ENCODE peak calls at places on chromosome 15, in five cellular contexts. J is COLO829, F is neural progenitor cell, K is fibroblast of pulmonary artery, X is DMS153. T is an unnamed sample.

GRCh38 chr15:57138260-57138895 is 219.9 kb downstream of the TCF12 start:
- DNase-seq in X (peak), J (peak), K (peak), F (peak), T (peak)

GRCh38 chr15:39472661-39473657 is 107.9 kb upstream of the THBS1 start:
- DNase-seq in F (no peak), J (no peak), K (peak), X (no peak), T (no peak)

GRCh38 chr15:75589071-75589470 is 10.0 kb upstream of the PTPN9 start:
- DNase-seq in K (no peak), F (no peak), J (no peak), X (no peak), T (no peak)

GRCh38 chr15:40928351-40928974 is 677 bp upstream of the DLL4 start:
- DNase-seq in K (no peak), J (no peak), F (peak), X (peak), T (no peak)

GRCh38 chr15:74823324-74823723 is 3.1 kb upstream of the CPLX3 start:
- DNase-seq in X (no peak), J (no peak), F (no peak), K (no peak), T (no peak)

GRCh38 chr15:92069308-92070244 is 216.1 kb downstream of the SLCO3A1 start:
- DNase-seq in X (no peak), K (peak), J (peak), F (no peak), T (peak)

GRCh38 chr15:48020166-48020565 is 100.6 kb upstream of the SLC24A5 start:
- DNase-seq in F (no peak), K (no peak), J (no peak), X (no peak), T (no peak)

GRCh38 chr15:42879390-42879912 is 41.1 kb downstream of the TTBK2 start:
- DNase-seq in F (no peak), X (no peak), J (no peak), K (no peak), T (no peak)

GRCh38 chr15:67109141-67110034 is 44.0 kb downstream of the SMAD3 start:
- DNase-seq in F (no peak), X (no peak), J (peak), K (peak), T (peak)

GRCh38 chr15:82802497-82802896 is 3.4 kb downstream of the FSD2 start:
- DNase-seq in X (no peak), F (no peak), J (no peak), K (no peak), T (no peak)

GRCh38 chr15:65115542-65115941 is 542 bp upstream of the UBAP1L start:
- DNase-seq in F (no peak), X (peak), K (no peak), J (peak), T (no peak)

GRCh38 chr15:87293016-87293415 is 963.5 kb downstream of the NTRK3 start:
- DNase-seq in F (no peak), X (no peak), J (no peak), K (no peak), T (no peak)

GRCh38 chr15:29690765-29691475 is 131.3 kb downstream of the TJP1 start:
- DNase-seq in J (no peak), F (no peak), X (no peak), K (peak), T (no peak)

GRCh38 chr15:61184431-61184830 is 44.7 kb downstream of the RORA start:
- DNase-seq in F (no peak), X (no peak), J (no peak), K (no peak), T (no peak)

GRCh38 chr15:83206971-83207621 is 527 bp downstream of the HDGFL3 start:
- DNase-seq in X (no peak), J (no peak), F (peak), K (peak), T (no peak)

GRCh38 chr15:67548862-67549651 is 6.6 kb downstream of the MAP2K5 start:
- DNase-seq in K (no peak), X (peak), F (peak), J (no peak), T (no peak)

GRCh38 chr15:79977431-79977940 is 6.5 kb upstream of the BCL2A1 start:
- DNase-seq in X (no peak), J (no peak), K (no peak), F (no peak), T (no peak)

GRCh38 chr15:96768435-96768789 is 437.9 kb downstream of the NR2F2 start:
- DNase-seq in X (no peak), K (no peak), F (no peak), J (no peak), T (no peak)

GRCh38 chr15:96977886-96978285 is 647.4 kb downstream of the NR2F2 start:
- DNase-seq in J (no peak), F (no peak), K (no peak), X (no peak), T (no peak)

GRCh38 chr15:71437404-71437803 is 322.1 kb downstream of the THSD4 start:
- DNase-seq in F (no peak), X (no peak), J (no peak), K (no peak), T (no peak)

GRCh38 chr15:70190296-70190695 is 92.6 kb upstream of the TLE3 start:
- DNase-seq in X (no peak), J (no peak), F (no peak), K (no peak), T (no peak)

GRCh38 chr15:57510647-57511046 is 81.1 kb upstream of the MYZAP start:
- DNase-seq in K (peak), F (no peak), X (peak), J (no peak), T (no peak)

GRCh38 chr15:49570174-49570573 is 50.4 kb downstream of the FAM227B start:
- DNase-seq in F (no peak), X (no peak), J (no peak), K (no peak), T (no peak)

GRCh38 chr15:33315044-33315443 is 4.3 kb downstream of the RYR3 start:
- DNase-seq in K (no peak), J (no peak), F (no peak), X (no peak), T (no peak)

GRCh38 chr15:74332611-74333010 is 34.8 kb downstream of the CYP11A1 start:
- DNase-seq in J (no peak), X (no peak), K (no peak), F (no peak), T (no peak)

GRCh38 chr15:71806452-71806931 is 3.9 kb upstream of the NR2E3 start:
- DNase-seq in X (no peak), J (no peak), K (peak), F (peak), T (peak)

GRCh38 chr15:52658955-52659354 is 20.2 kb downstream of the ATOSA start:
- DNase-seq in F (no peak), X (no peak), J (no peak), K (no peak), T (no peak)

GRCh38 chr15:100030586-100031249 is 297.5 kb upstream of the LYSMD4 start:
- DNase-seq in J (no peak), X (no peak), F (no peak), K (peak), T (peak)

GRCh38 chr15:39792025-39792893 is 9.6 kb upstream of the FSIP1 start:
- DNase-seq in J (no peak), F (no peak), X (no peak), K (no peak), T (no peak)

GRCh38 chr15:97521894-97522293 is 438.6 kb upstream of the ARRDC4 start:
- DNase-seq in J (no peak), X (no peak), K (peak), F (peak), T (no peak)

GRCh38 chr15:79516646-79517045 is 84.5 kb downstream of the MINAR1 start:
- DNase-seq in X (no peak), F (no peak), K (no peak), J (no peak), T (no peak)

GRCh38 chr15:88906551-88906950 is 6.6 kb downstream of the MFGE8 start:
- DNase-seq in F (no peak), X (no peak), J (no peak), K (no peak), T (no peak)

GRCh38 chr15:63169796-63170195 is 12.5 kb upstream of the RPS27L start:
- DNase-seq in F (no peak), K (no peak), X (no peak), J (no peak), T (no peak)

GRCh38 chr15:52224211-52224610 is 33.0 kb upstream of the GNB5 start:
- DNase-seq in K (no peak), F (no peak), X (no peak), J (no peak), T (no peak)